ENCODE peak calls at places on chromosomes 4 and X, in eight cellular contexts. One of them, this sample, is unnamed.

GRCh38 chr4:13642163-13642562 is 14.6 kb upstream of the BOD1L1 start:
- DNase-seq in naive B cell: no peak
- DNase-seq in heart right ventricle: no peak
- DNase-seq in AG04449: no peak
- DNase-seq in endothelial cell: no peak
- DNase-seq in stimulated activated CD4-positive, alpha-beta T cell treated with anti-CD3 and anti-CD28 coated beads, Interleukin-12 subunit alpha, Interleukin-12 subunit beta, amount 100 ng/mL, for 48 hours: no peak
- DNase-seq in HFF-Myc: no peak
- DNase-seq in NCI-H2081 treated with DMSO at 0.1 percent for 48 hours: no peak
- DNase-seq in this sample: no peak

GRCh38 chrX:113202601-113203000 is 362.0 kb upstream of the AMOT start:
- DNase-seq in naive B cell: no peak
- DNase-seq in stimulated activated CD4-positive, alpha-beta T cell treated with anti-CD3 and anti-CD28 coated beads, Interleukin-12 subunit alpha, Interleukin-12 subunit beta, amount 100 ng/mL, for 48 hours: no peak
- DNase-seq in HFF-Myc: no peak
- DNase-seq in NCI-H2081 treated with DMSO at 0.1 percent for 48 hours: no peak
- DNase-seq in AG04449: no peak
- DNase-seq in endothelial cell: no peak
- DNase-seq in heart right ventricle: no peak
- DNase-seq in this sample: no peak

GRCh38 chrX:86171366-86171765 is 23.1 kb downstream of the DACH2 start:
- DNase-seq in NCI-H2081 treated with DMSO at 0.1 percent for 48 hours: no peak
- DNase-seq in HFF-Myc: no peak
- DNase-seq in AG04449: no peak
- DNase-seq in heart right ventricle: no peak
- DNase-seq in stimulated activated CD4-positive, alpha-beta T cell treated with anti-CD3 and anti-CD28 coated beads, Interleukin-12 subunit alpha, Interleukin-12 subunit beta, amount 100 ng/mL, for 48 hours: no peak
- DNase-seq in naive B cell: no peak
- DNase-seq in endothelial cell: peak
- DNase-seq in this sample: no peak

GRCh38 chr4:128244379-128244778 is 43.2 kb downstream of the PGRMC2 start:
- DNase-seq in heart right ventricle: no peak
- DNase-seq in naive B cell: no peak
- DNase-seq in endothelial cell: no peak
- DNase-seq in HFF-Myc: no peak
- DNase-seq in AG04449: no peak
- DNase-seq in NCI-H2081 treated with DMSO at 0.1 percent for 48 hours: no peak
- DNase-seq in stimulated activated CD4-positive, alpha-beta T cell treated with anti-CD3 and anti-CD28 coated beads, Interleukin-12 subunit alpha, Interleukin-12 subunit beta, amount 100 ng/mL, for 48 hours: no peak
- DNase-seq in this sample: no peak

GRCh38 chr4:185592845-185593488 is 57.7 kb upstream of the PDLIM3 start:
- DNase-seq in NCI-H2081 treated with DMSO at 0.1 percent for 48 hours: no peak
- DNase-seq in HFF-Myc: no peak
- DNase-seq in endothelial cell: no peak
- DNase-seq in AG04449: no peak
- DNase-seq in naive B cell: no peak
- DNase-seq in heart right ventricle: no peak
- DNase-seq in stimulated activated CD4-positive, alpha-beta T cell treated with anti-CD3 and anti-CD28 coated beads, Interleukin-12 subunit alpha, Interleukin-12 subunit beta, amount 100 ng/mL, for 48 hours: no peak
- DNase-seq in this sample: no peak

GRCh38 chr4:174211611-174212044 is 71.8 kb downstream of the FBXO8 start:
- DNase-seq in endothelial cell: peak
- DNase-seq in naive B cell: no peak
- DNase-seq in heart right ventricle: no peak
- DNase-seq in HFF-Myc: no peak
- DNase-seq in stimulated activated CD4-positive, alpha-beta T cell treated with anti-CD3 and anti-CD28 coated beads, Interleukin-12 subunit alpha, Interleukin-12 subunit beta, amount 100 ng/mL, for 48 hours: no peak
- DNase-seq in NCI-H2081 treated with DMSO at 0.1 percent for 48 hours: no peak
- DNase-seq in AG04449: no peak
- DNase-seq in this sample: no peak

GRCh38 chr4:121656269-121656641 is 40.5 kb downstream of the ANXA5 start:
- DNase-seq in heart right ventricle: no peak
- DNase-seq in endothelial cell: peak
- DNase-seq in stimulated activated CD4-positive, alpha-beta T cell treated with anti-CD3 and anti-CD28 coated beads, Interleukin-12 subunit alpha, Interleukin-12 subunit beta, amount 100 ng/mL, for 48 hours: peak
- DNase-seq in naive B cell: no peak
- DNase-seq in HFF-Myc: peak
- DNase-seq in NCI-H2081 treated with DMSO at 0.1 percent for 48 hours: peak
- DNase-seq in AG04449: no peak
- DNase-seq in this sample: peak

GRCh38 chrX:68490644-68491043 is 8.2 kb upstream of the YIPF6 start:
- DNase-seq in stimulated activated CD4-positive, alpha-beta T cell treated with anti-CD3 and anti-CD28 coated beads, Interleukin-12 subunit alpha, Interleukin-12 subunit beta, amount 100 ng/mL, for 48 hours: no peak
- DNase-seq in naive B cell: no peak
- DNase-seq in NCI-H2081 treated with DMSO at 0.1 percent for 48 hours: no peak
- DNase-seq in HFF-Myc: no peak
- DNase-seq in heart right ventricle: no peak
- DNase-seq in endothelial cell: peak
- DNase-seq in AG04449: no peak
- DNase-seq in this sample: no peak

GRCh38 chr4:2790583-2791517 is 2.0 kb upstream of the SH3BP2 start:
- DNase-seq in HFF-Myc: no peak
- DNase-seq in stimulated activated CD4-positive, alpha-beta T cell treated with anti-CD3 and anti-CD28 coated beads, Interleukin-12 subunit alpha, Interleukin-12 subunit beta, amount 100 ng/mL, for 48 hours: no peak
- DNase-seq in heart right ventricle: peak
- DNase-seq in naive B cell: no peak
- DNase-seq in AG04449: no peak
- DNase-seq in endothelial cell: peak
- DNase-seq in NCI-H2081 treated with DMSO at 0.1 percent for 48 hours: no peak
- DNase-seq in this sample: no peak